ENCODE peak calls at places on chromosome 2, in four cellular contexts. One of them, this sample, is unnamed.

GRCh38 chr2:26564121-26564520 is 77.0 kb downstream of the CIB4 start:
- DNase-seq in AG04450: no peak
- DNase-seq in uterus: no peak
- DNase-seq in fibroblast of lung: no peak
- DNase-seq in this sample: no peak

GRCh38 chr2:224126459-224126858 is 87.4 kb upstream of the SERPINE2 start:
- DNase-seq in AG04450: no peak
- DNase-seq in uterus: no peak
- DNase-seq in fibroblast of lung: peak; percentile 89
- DNase-seq in this sample: no peak

GRCh38 chr2:112881217-112882000 is 29.6 kb upstream of the IL37 start:
- DNase-seq in AG04450: peak; percentile 42
- DNase-seq in uterus: no peak
- DNase-seq in fibroblast of lung: peak; percentile 95
- DNase-seq in this sample: no peak

GRCh38 chr2:113273031-113273551 is 5.6 kb downstream of the PAX8 start:
- DNase-seq in AG04450: peak; percentile 20
- DNase-seq in uterus: no peak
- DNase-seq in fibroblast of lung: peak; percentile 27
- DNase-seq in this sample: no peak

GRCh38 chr2:43305537-43305936 is 79.1 kb upstream of the ZFP36L2 start:
- DNase-seq in AG04450: no peak
- DNase-seq in uterus: peak; percentile 72
- DNase-seq in fibroblast of lung: no peak
- DNase-seq in this sample: peak; percentile 51

GRCh38 chr2:41420219-41420618 is 627.6 kb upstream of the PKDCC start:
- DNase-seq in AG04450: no peak
- DNase-seq in uterus: no peak
- DNase-seq in fibroblast of lung: no peak
- DNase-seq in this sample: no peak

GRCh38 chr2:73175663-73176204 is 26.6 kb upstream of the NOTO start:
- DNase-seq in AG04450: no peak
- DNase-seq in uterus: peak; percentile 71
- DNase-seq in fibroblast of lung: peak; percentile 72
- DNase-seq in this sample: peak; percentile 88

GRCh38 chr2:167057461-167057860 is 169.2 kb downstream of the XIRP2 start:
- DNase-seq in AG04450: peak; percentile 21
- DNase-seq in uterus: no peak
- DNase-seq in fibroblast of lung: peak; percentile 5
- DNase-seq in this sample: no peak

GRCh38 chr2:43777306-43777926 is 3.6 kb downstream of the DYNC2LI1 start:
- DNase-seq in AG04450: no peak
- DNase-seq in uterus: no peak
- DNase-seq in fibroblast of lung: no peak
- DNase-seq in this sample: no peak

GRCh38 chr2:166609183-166609959 is 115.3 kb upstream of the SCN7A start:
- DNase-seq in AG04450: no peak
- DNase-seq in uterus: no peak
- DNase-seq in fibroblast of lung: no peak
- DNase-seq in this sample: no peak

GRCh38 chr2:227655454-227655853 is 11.2 kb upstream of the SCYGR5 start:
- DNase-seq in AG04450: peak; percentile 8
- DNase-seq in uterus: no peak
- DNase-seq in fibroblast of lung: peak; percentile 90
- DNase-seq in this sample: no peak

GRCh38 chr2:73707058-73707457 is 30.1 kb downstream of the TPRKB start:
- DNase-seq in AG04450: no peak
- DNase-seq in uterus: no peak
- DNase-seq in fibroblast of lung: no peak
- DNase-seq in this sample: no peak

GRCh38 chr2:169619946-169620345 is 35.8 kb downstream of the PPIG start:
- DNase-seq in AG04450: no peak
- DNase-seq in uterus: no peak
- DNase-seq in fibroblast of lung: peak; percentile 32
- DNase-seq in this sample: no peak

GRCh38 chr2:121955313-121956211 is 200.1 kb downstream of the TSN start:
- DNase-seq in AG04450: no peak
- DNase-seq in uterus: no peak
- DNase-seq in fibroblast of lung: no peak
- DNase-seq in this sample: no peak

DNA sequence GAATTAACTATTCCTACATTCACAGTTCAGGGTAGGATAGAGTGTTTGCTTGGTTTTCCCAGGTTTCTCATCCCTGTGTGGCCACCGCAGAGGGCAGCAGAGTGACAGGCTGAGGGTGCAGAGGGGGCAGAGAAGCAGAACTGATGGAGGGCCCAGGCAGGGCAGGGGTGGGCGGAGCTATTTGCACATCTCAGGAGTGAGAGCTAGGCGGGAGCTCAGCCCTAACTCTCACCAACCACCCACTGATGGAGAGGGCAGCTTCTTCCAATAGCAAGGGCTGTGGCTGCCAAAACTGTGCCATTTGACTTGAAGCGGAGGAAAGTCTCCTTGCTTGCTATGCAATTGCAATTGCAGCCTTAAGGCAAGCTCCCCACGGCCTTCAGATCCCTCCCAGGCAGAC is 12.0 kb upstream of the DARS1 start:
- DNase-seq in AG04450: no peak
- DNase-seq in uterus: no peak
- DNase-seq in fibroblast of lung: no peak
- DNase-seq in this sample: no peak
- H3K4me3 ChIP-seq in AG04450: no peak overlapping the region
- H3K4me3 ChIP-seq in uterus: no peak overlapping the region
- H3K4me3 ChIP-seq in fibroblast of lung: no peak overlapping the region
- H3K4me3 ChIP-seq in this sample: no peak overlapping the region

GRCh38 chr2:149331023-149331400 is 625 bp downstream of the LYPD6 start:
- DNase-seq in AG04450: no peak
- DNase-seq in uterus: no peak
- DNase-seq in fibroblast of lung: no peak
- DNase-seq in this sample: no peak

GRCh38 chr2:149329470-149330126 is 789 bp upstream of the LYPD6 start:
- DNase-seq in AG04450: no peak
- DNase-seq in uterus: peak; percentile 20
- DNase-seq in fibroblast of lung: peak; percentile 67
- DNase-seq in this sample: peak; percentile 22

GRCh38 chr2:149332364-149332763 is 2.0 kb downstream of the LYPD6 start:
- DNase-seq in AG04450: no peak
- DNase-seq in uterus: no peak
- DNase-seq in fibroblast of lung: no peak
- DNase-seq in this sample: no peak

GRCh38 chr2:149330127-149331022 is at the start of gene LYPD6:
- DNase-seq in AG04450: no peak
- DNase-seq in uterus: peak; percentile 51
- DNase-seq in fibroblast of lung: peak; percentile 76
- DNase-seq in this sample: peak; percentile 66

GRCh38 chr2:149329068-149329467 is 1.3 kb upstream of the LYPD6 start:
- DNase-seq in AG04450: no peak
- DNase-seq in uterus: no peak
- DNase-seq in fibroblast of lung: no peak
- DNase-seq in this sample: no peak
- H3K27ac ChIP-seq in AG04450: no peak overlapping the region
- H3K27ac ChIP-seq in uterus: no peak overlapping the region
- H3K27ac ChIP-seq in fibroblast of lung: no peak overlapping the region
- H3K27ac ChIP-seq in this sample: no peak overlapping the region

DNA sequence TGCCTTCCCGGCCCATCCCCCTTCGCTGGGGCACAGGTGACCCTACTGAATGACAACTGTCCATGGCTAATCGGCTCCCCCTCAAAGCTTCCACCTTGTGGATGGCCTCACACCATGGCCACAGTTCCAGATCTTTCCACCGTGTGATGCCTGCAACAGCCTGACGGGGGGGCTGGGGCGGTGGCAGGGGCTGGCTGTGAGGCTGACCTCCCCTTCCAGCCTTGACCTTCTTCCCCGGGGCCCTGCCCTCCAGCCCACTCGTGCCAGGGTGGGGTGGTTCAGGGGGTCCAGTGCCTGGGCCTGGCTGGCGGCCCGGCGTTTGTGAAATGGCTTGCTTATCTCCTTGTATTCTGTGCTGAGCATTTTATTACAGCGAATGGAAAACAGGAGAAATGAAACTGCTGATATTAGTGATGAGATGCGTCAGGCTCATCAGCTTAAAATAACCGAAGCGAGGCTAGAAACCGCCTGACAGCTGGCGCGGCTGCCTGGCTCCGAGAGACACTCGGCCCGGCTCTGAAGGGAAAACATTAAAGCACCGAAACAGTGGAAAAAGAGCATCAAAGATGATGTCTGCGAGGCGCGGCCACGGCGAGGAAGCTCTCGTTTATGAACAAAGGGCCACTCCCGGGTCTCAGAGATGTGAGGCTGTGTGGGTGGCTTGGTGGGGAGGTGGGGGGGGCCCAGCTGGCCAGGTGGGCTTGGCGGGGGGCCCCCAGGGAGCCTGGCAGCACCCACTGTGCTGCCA is 916 bp upstream of the PDCD1 start:
- DNase-seq in AG04450: no peak
- DNase-seq in uterus: peak; percentile 76
- DNase-seq in fibroblast of lung: no peak
- DNase-seq in this sample: peak; percentile 68
- TF ChIP-seq CTCF in AG04450: peak; percentile 34
- TF ChIP-seq CTCF in uterus: peak; percentile 38
- TF ChIP-seq CTCF in fibroblast of lung: peak; percentile 27
- TF ChIP-seq CTCF in this sample: peak; percentile 33

GRCh38 chr2:45654250-45654649 is 2.8 kb downstream of the PRKCE start:
- DNase-seq in AG04450: no peak
- DNase-seq in uterus: no peak
- DNase-seq in fibroblast of lung: no peak
- DNase-seq in this sample: no peak
- H3K4me3 ChIP-seq in AG04450: no peak overlapping the region
- H3K4me3 ChIP-seq in uterus: no peak overlapping the region
- H3K4me3 ChIP-seq in fibroblast of lung: no peak overlapping the region
- H3K4me3 ChIP-seq in this sample: no peak overlapping the region

DNA sequence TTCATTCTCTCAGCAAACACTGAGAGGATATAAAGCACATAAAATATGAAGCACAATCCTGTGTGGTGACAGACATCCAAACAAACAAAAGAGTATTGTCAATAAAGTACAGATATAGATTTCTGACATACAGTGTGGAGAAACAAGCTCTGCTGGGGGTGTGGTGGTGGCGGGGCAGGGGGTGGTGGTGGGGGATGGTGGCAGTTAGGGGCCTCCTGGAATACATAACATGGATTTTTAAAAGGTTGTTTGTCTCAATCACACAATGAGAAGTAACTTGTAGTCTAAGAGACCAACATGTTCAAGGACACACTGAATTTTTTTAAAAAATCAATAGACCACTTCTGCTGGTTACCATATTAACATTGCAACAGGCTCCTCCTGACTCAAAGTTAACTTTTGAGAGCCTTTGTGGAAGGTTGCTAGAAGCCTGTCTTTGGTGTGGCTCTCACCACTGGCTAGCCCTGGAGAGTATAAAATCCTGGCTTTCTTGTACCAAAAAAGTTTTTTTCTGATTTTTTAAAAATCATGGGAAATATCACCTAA is 1197.4 kb downstream of the SUCLG1 start:
- DNase-seq in AG04450: no peak
- DNase-seq in uterus: no peak
- DNase-seq in fibroblast of lung: no peak
- DNase-seq in this sample: no peak
- H3K27ac ChIP-seq in AG04450: no peak overlapping the region
- H3K27ac ChIP-seq in uterus: no peak overlapping the region
- H3K27ac ChIP-seq in fibroblast of lung: no peak overlapping the region
- H3K27ac ChIP-seq in this sample: no peak overlapping the region

DNA sequence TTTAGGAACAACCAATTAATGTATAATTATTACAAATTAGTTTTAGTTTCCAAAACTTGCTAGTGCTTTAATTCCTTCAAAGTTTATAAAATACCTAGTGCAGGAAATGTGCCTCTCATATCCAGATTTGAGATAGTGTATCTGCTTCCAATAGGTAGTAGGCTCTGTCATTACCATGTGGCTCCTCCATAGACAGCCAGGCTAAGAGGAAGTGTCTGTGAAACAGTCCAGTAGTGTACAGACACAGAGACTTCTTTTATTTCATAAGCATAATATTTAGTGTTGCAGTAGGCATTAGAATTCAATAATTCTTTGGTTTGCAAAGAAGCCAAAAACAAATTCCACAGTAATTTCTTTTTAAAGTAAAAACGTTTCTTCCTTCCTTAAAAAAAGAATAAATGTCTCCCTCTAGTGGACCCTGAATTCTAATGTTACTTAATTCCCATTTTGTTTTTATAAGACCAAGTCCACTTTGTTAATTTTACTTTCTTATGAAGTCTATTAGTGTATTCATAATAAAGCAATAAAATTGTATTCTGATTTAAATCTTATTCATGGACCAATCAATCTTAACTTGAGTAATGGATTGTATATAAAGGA is 101.2 kb downstream of the NEB start:
- DNase-seq in AG04450: no peak
- DNase-seq in uterus: no peak
- DNase-seq in fibroblast of lung: no peak
- DNase-seq in this sample: no peak
- TF ChIP-seq CTCF in AG04450: peak; percentile 40
- TF ChIP-seq CTCF in uterus: no peak
- TF ChIP-seq CTCF in fibroblast of lung: no peak
- TF ChIP-seq CTCF in this sample: peak; percentile 29

DNA sequence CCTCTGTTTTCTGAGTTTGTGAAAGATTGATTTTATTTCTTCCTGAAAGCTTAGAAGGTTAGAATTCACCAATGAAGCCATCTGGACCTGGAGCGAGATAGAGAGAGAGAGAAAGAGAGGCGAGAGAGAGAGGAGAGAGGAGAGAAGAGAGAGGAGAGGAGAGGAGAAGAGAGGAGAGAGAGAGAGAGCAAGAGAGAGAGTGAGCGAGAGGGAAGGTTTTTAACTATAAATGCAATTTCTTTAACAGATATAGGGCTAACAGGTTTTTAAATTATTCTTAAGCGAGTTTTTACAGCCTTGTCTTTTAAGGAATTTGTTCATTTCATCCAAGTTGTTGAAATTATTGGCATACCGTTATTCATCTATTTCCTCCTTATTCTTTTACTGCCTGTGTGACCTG is 56.0 kb downstream of the BABAM2 start:
- DNase-seq in AG04450: no peak
- DNase-seq in uterus: no peak
- DNase-seq in fibroblast of lung: no peak
- DNase-seq in this sample: no peak
- H3K4me3 ChIP-seq in AG04450: no peak overlapping the region
- H3K4me3 ChIP-seq in uterus: no peak overlapping the region
- H3K4me3 ChIP-seq in fibroblast of lung: no peak overlapping the region
- H3K4me3 ChIP-seq in this sample: no peak overlapping the region

GRCh38 chr2:95031076-95031725 is 5.7 kb downstream of the MAL start:
- DNase-seq in AG04450: no peak
- DNase-seq in uterus: no peak
- DNase-seq in fibroblast of lung: no peak
- DNase-seq in this sample: no peak
- H3K27ac ChIP-seq in AG04450: no peak overlapping the region
- H3K27ac ChIP-seq in uterus: no peak overlapping the region
- H3K27ac ChIP-seq in fibroblast of lung: no peak overlapping the region
- H3K27ac ChIP-seq in this sample: no peak overlapping the region

GRCh38 chr2:217360781-217361485 is 501.1 kb upstream of the TNP1 start:
- DNase-seq in AG04450: peak; percentile 65
- DNase-seq in uterus: peak; percentile 72
- DNase-seq in fibroblast of lung: peak; percentile 93
- DNase-seq in this sample: no peak
- TF ChIP-seq CTCF in AG04450: no peak
- TF ChIP-seq CTCF in uterus: no peak
- TF ChIP-seq CTCF in fibroblast of lung: no peak
- TF ChIP-seq CTCF in this sample: no peak